ENCODE peak calls at places on chromosome 6, in six cellular contexts. One of them, this sample, is unnamed.

GRCh38 chr6:41937881-41938574 is 3.6 kb downstream of the CCND3 start:
- DNase-seq in neural crest cell: no peak
- DNase-seq in NCI-H82: peak; percentile 61
- DNase-seq in HT1080: no peak
- DNase-seq in ovary: no peak
- DNase-seq in EH: no peak
- DNase-seq in this sample: no peak

GRCh38 chr6:151722342-151722741 is 85.1 kb upstream of the ESR1 start:
- DNase-seq in neural crest cell: no peak
- DNase-seq in NCI-H82: peak; percentile 90
- DNase-seq in HT1080: no peak
- DNase-seq in ovary: no peak
- DNase-seq in EH: no peak
- DNase-seq in this sample: no peak

GRCh38 chr6:111725446-111726112 is 119.9 kb upstream of the TRAF3IP2 start:
- DNase-seq in neural crest cell: no peak
- DNase-seq in NCI-H82: no peak
- DNase-seq in HT1080: no peak
- DNase-seq in ovary: no peak
- DNase-seq in EH: peak; percentile 63
- DNase-seq in this sample: no peak

GRCh38 chr6:26118999-26119398 is 31.8 kb downstream of the HFE start:
- DNase-seq in neural crest cell: no peak
- DNase-seq in NCI-H82: no peak
- DNase-seq in HT1080: no peak
- DNase-seq in ovary: no peak
- DNase-seq in EH: no peak
- DNase-seq in this sample: peak; percentile 81

GRCh38 chr6:166533205-166533824 is 53.2 kb downstream of the RAMACL start:
- DNase-seq in neural crest cell: no peak
- DNase-seq in NCI-H82: no peak
- DNase-seq in HT1080: no peak
- DNase-seq in ovary: no peak
- DNase-seq in EH: no peak
- DNase-seq in this sample: no peak

GRCh38 chr6:163254341-163254835 is 160.1 kb upstream of the QKI start:
- DNase-seq in neural crest cell: no peak
- DNase-seq in NCI-H82: no peak
- DNase-seq in HT1080: no peak
- DNase-seq in ovary: no peak
- DNase-seq in EH: no peak
- DNase-seq in this sample: no peak

GRCh38 chr6:129543981-129544380 is 166.0 kb downstream of the ARHGAP18 start:
- DNase-seq in neural crest cell: no peak
- DNase-seq in NCI-H82: no peak
- DNase-seq in HT1080: peak; percentile 47
- DNase-seq in ovary: no peak
- DNase-seq in EH: peak; percentile 38
- DNase-seq in this sample: peak; percentile 2

GRCh38 chr6:45965787-45966186 is 49.9 kb downstream of the CLIC5 start:
- DNase-seq in neural crest cell: no peak
- DNase-seq in NCI-H82: no peak
- DNase-seq in HT1080: peak; percentile 83
- DNase-seq in ovary: no peak
- DNase-seq in EH: peak; percentile 59
- DNase-seq in this sample: peak; percentile 86

GRCh38 chr6:62775427-62776022 is 435.7 kb upstream of the FKBP1C start:
- DNase-seq in neural crest cell: no peak
- DNase-seq in NCI-H82: peak; percentile 44
- DNase-seq in HT1080: peak; percentile 7
- DNase-seq in ovary: no peak
- DNase-seq in EH: no peak
- DNase-seq in this sample: peak; percentile 31

GRCh38 chr6:130376921-130377320 is 11.1 kb downstream of the TMEM200A start:
- DNase-seq in neural crest cell: no peak
- DNase-seq in NCI-H82: no peak
- DNase-seq in HT1080: no peak
- DNase-seq in ovary: no peak
- DNase-seq in EH: no peak
- DNase-seq in this sample: no peak

GRCh38 chr6:142790257-142790656 is 154.7 kb downstream of the HIVEP2 start:
- DNase-seq in neural crest cell: no peak
- DNase-seq in NCI-H82: no peak
- DNase-seq in HT1080: no peak
- DNase-seq in ovary: no peak
- DNase-seq in EH: no peak
- DNase-seq in this sample: no peak

GRCh38 chr6:33280539-33280938 is 3.6 kb downstream of the B3GALT4 start:
- DNase-seq in neural crest cell: no peak
- DNase-seq in NCI-H82: no peak
- DNase-seq in HT1080: no peak
- DNase-seq in ovary: no peak
- DNase-seq in EH: no peak
- DNase-seq in this sample: no peak

GRCh38 chr6:46276571-46277142 is 105.9 kb upstream of the ENPP5 start:
- DNase-seq in neural crest cell: no peak
- DNase-seq in NCI-H82: no peak
- DNase-seq in HT1080: no peak
- DNase-seq in ovary: no peak
- DNase-seq in EH: no peak
- DNase-seq in this sample: no peak

GRCh38 chr6:16496210-16496609 is 257.8 kb downstream of the GMPR start:
- DNase-seq in neural crest cell: no peak
- DNase-seq in NCI-H82: no peak
- DNase-seq in HT1080: no peak
- DNase-seq in ovary: no peak
- DNase-seq in EH: no peak
- DNase-seq in this sample: no peak

GRCh38 chr6:18101873-18102272 is 20.6 kb downstream of the NHLRC1 start:
- DNase-seq in neural crest cell: no peak
- DNase-seq in NCI-H82: no peak
- DNase-seq in HT1080: no peak
- DNase-seq in ovary: no peak
- DNase-seq in EH: no peak
- DNase-seq in this sample: no peak

GRCh38 chr6:35568967-35569606 is 56.4 kb upstream of the TULP1 start:
- DNase-seq in neural crest cell: peak; percentile 26
- DNase-seq in NCI-H82: peak; percentile 86
- DNase-seq in HT1080: peak; percentile 7
- DNase-seq in ovary: no peak
- DNase-seq in EH: peak; percentile 20
- DNase-seq in this sample: no peak

GRCh38 chr6:164439331-164439730 is 870.1 kb downstream of the C6orf118 start:
- DNase-seq in neural crest cell: no peak
- DNase-seq in NCI-H82: no peak
- DNase-seq in HT1080: no peak
- DNase-seq in ovary: no peak
- DNase-seq in EH: no peak
- DNase-seq in this sample: no peak

GRCh38 chr6:11769244-11769643 is 9.4 kb downstream of the ADTRP start:
- DNase-seq in neural crest cell: no peak
- DNase-seq in NCI-H82: no peak
- DNase-seq in HT1080: peak; percentile 88
- DNase-seq in ovary: no peak
- DNase-seq in EH: peak; percentile 37
- DNase-seq in this sample: peak; percentile 68

GRCh38 chr6:158072083-158072721 is 90.5 kb downstream of the SYNJ2 start:
- DNase-seq in neural crest cell: peak; percentile 63
- DNase-seq in NCI-H82: peak; percentile 82
- DNase-seq in HT1080: peak; percentile 75
- DNase-seq in ovary: peak; percentile 77
- DNase-seq in EH: peak; percentile 79
- DNase-seq in this sample: peak; percentile 70

GRCh38 chr6:5672581-5673011 is 334.1 kb downstream of the NRN1 start:
- DNase-seq in neural crest cell: no peak
- DNase-seq in NCI-H82: peak; percentile 20
- DNase-seq in HT1080: peak; percentile 86
- DNase-seq in ovary: no peak
- DNase-seq in EH: peak; percentile 94
- DNase-seq in this sample: peak; percentile 73

GRCh38 chr6:38177885-38178583 is 358.5 kb downstream of the ZFAND3 start:
- DNase-seq in neural crest cell: no peak
- DNase-seq in NCI-H82: no peak
- DNase-seq in HT1080: no peak
- DNase-seq in ovary: no peak
- DNase-seq in EH: no peak
- DNase-seq in this sample: no peak

This sample was measured in kidney tubule cell.